ENCODE peak calls at places on chromosome 10, in nine cellular contexts. E, X, O, W, D, N, M, J and S are unnamed samples. For H3K4me1, the result is how much of the 10 kb centered on the place peaks cover.

GRCh38 chr10:86535057-86535882 is 13.7 kb upstream of the WAPL start:
- DNase-seq in D (no peak), X (peak), M (peak), N (peak), J (no peak), W (no peak), E (peak), O (peak), S (peak)

GRCh38 chr10:125060851-125061556 is 99.4 kb downstream of the CTBP2 start:
- DNase-seq in M (peak), X (peak), O (peak), D (no peak), E (peak), N (no peak), J (peak), W (no peak), S (no peak)

GRCh38 chr10:23358357-23358756 is 13.8 kb upstream of the C10orf67 start:
- DNase-seq in M (no peak), O (no peak), D (no peak), E (no peak), N (no peak), J (no peak), W (no peak), X (no peak), S (no peak)

GRCh38 chr10:14593806-14594205 is 180.9 kb downstream of the FAM107B start:
- DNase-seq in J (no peak), O (no peak), D (no peak), X (no peak), M (no peak), N (no peak), W (no peak), E (no peak), S (no peak)

GRCh38 chr10:4810093-4810492 is 15.9 kb upstream of the AKR1E2 start:
- DNase-seq in M (no peak), N (no peak), E (no peak), W (no peak), J (peak), X (no peak), O (no peak), D (no peak), S (no peak)

GRCh38 chr10:67306588-67307205 is 380.9 kb downstream of the LRRTM3 start:
- DNase-seq in X (peak), O (no peak), N (no peak), M (no peak), W (no peak), J (no peak), D (no peak), E (no peak), S (peak)

GRCh38 chr10:29130190-29130673 is 158.6 kb upstream of the LYZL1 start:
- DNase-seq in N (no peak), W (no peak), J (no peak), D (no peak), M (no peak), E (no peak), X (peak), O (no peak), S (no peak)

GRCh38 chr10:12193193-12193592 is 2.5 kb downstream of the NUDT5 start:
- DNase-seq in W (no peak), N (no peak), M (no peak), O (no peak), J (peak), X (no peak), E (no peak), D (no peak), S (no peak)

GRCh38 chr10:52455095-52455494 is 141.0 kb downstream of the DKK1 start:
- DNase-seq in E (no peak), W (no peak), X (no peak), N (no peak), M (no peak), O (no peak), J (peak), D (no peak), S (no peak)

GRCh38 chr10:124345521-124345920 is 73.2 kb downstream of the OAT start:
- DNase-seq in J (no peak), N (no peak), M (no peak), D (no peak), O (no peak), X (no peak), E (no peak), W (no peak), S (no peak)

GRCh38 chr10:127735723-127736221 is 1.2 kb upstream of the FOXI2 start:
- DNase-seq in E (no peak), X (no peak), O (no peak), D (no peak), M (no peak), J (no peak), N (no peak), W (no peak), S (no peak)

GRCh38 chr10:59508296-59508695 is 145.9 kb upstream of the FAM13C start:
- DNase-seq in W (no peak), N (no peak), J (peak), E (no peak), D (no peak), O (no peak), M (peak), X (no peak), S (no peak)

GRCh38 chr10:123021517-123021916 is 12.7 kb downstream of the ACADSB start:
- DNase-seq in E (no peak), N (no peak), M (no peak), O (no peak), J (no peak), D (no peak), X (peak), W (no peak), S (no peak)

GRCh38 chr10:58802047-58802446 is 289.4 kb downstream of the BICC1 start:
- DNase-seq in M (no peak), O (no peak), X (peak), W (no peak), N (no peak), D (no peak), J (no peak), E (no peak), S (no peak)

GRCh38 chr10:106978746-106979145 is 185.8 kb downstream of the SORCS1 start:
- DNase-seq in D (no peak), W (no peak), X (no peak), J (no peak), E (no peak), O (no peak), N (no peak), M (no peak), S (no peak)

GRCh38 chr10:70197235-70197952 is 27.1 kb upstream of the SAR1A start:
- DNase-seq in N (no peak), O (no peak), X (no peak), M (no peak), J (no peak), D (no peak), E (no peak), W (peak), S (no peak)

GRCh38 chr10:68133553-68133952 is 24.3 kb downstream of the MYPN start:
- DNase-seq in O (no peak), M (no peak), N (no peak), E (no peak), X (no peak), J (peak), W (no peak), D (no peak), S (no peak)

GRCh38 chr10:103276941-103277712 is at the start of gene INA:
- DNase-seq in D (no peak), W (no peak), M (no peak), O (no peak), J (peak), N (no peak), X (no peak), E (no peak), S (no peak)
- H3K4me3 ChIP-seq in D (peak), W (no peak), M (peak), O (no peak), J (peak), N (no peak), X (peak), E (no peak), S (peak)

GRCh38 chr10:118970770-118971169 is 58.7 kb upstream of the NANOS1 start:
- DNase-seq in J (no peak), W (no peak), O (no peak), N (no peak), M (no peak), E (no peak), D (no peak), X (no peak), S (no peak)

GRCh38 chr10:118968482-118968881 is 61.0 kb upstream of the NANOS1 start:
- DNase-seq in O (no peak), D (no peak), E (no peak), X (no peak), J (no peak), N (no peak), W (no peak), M (no peak), S (no peak)

GRCh38 chr10:118968071-118968470 is 61.4 kb upstream of the NANOS1 start:
- DNase-seq in X (no peak), D (no peak), M (no peak), J (no peak), W (no peak), O (no peak), E (no peak), N (no peak), S (no peak)

GRCh38 chr10:118967160-118967559 is 62.4 kb upstream of the NANOS1 start:
- DNase-seq in E (no peak), N (no peak), O (no peak), D (no peak), X (no peak), M (no peak), W (no peak), J (no peak), S (no peak)

DNA sequence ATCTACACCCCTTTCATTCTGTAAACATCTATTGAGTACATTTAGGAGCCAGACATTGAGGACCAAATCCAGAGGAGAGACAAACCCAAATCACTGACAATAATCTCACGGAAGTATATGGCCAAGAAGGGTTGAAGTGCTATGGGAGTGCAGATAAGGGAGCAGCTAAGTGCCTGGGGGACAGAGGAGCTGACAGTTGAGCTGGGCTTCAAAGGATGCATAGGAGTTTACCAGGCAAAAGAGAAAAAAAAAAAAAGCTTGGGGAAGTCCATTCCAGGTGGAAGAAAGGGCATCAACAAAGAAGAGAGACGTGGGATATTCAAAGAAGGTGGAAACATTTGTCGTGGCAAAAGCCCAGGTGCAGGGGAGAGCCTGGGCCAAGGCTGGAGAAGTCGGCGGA is 60.5 kb upstream of the NANOS1 start:
- DNase-seq in J (no peak), W (no peak), N (no peak), O (no peak), M (no peak), E (no peak), X (no peak), D (no peak), S (no peak)
- H3K27ac ChIP-seq in J (no peak), W (no peak), N (no peak), O (no peak), M (no peak), E (no peak), X (no peak), D (no peak), S (no peak)

GRCh38 chr10:130990536-130990935 is 321.0 kb downstream of the TCERG1L start:
- DNase-seq in O (no peak), E (no peak), D (no peak), X (no peak), J (no peak), M (no peak), N (no peak), W (no peak), S (no peak)

GRCh38 chr10:130986828-130987227 is 324.7 kb downstream of the TCERG1L start:
- DNase-seq in D (no peak), N (no peak), O (no peak), E (no peak), M (no peak), X (no peak), W (no peak), J (no peak), S (no peak)

GRCh38 chr10:130987401-130987800 is 324.1 kb downstream of the TCERG1L start:
- DNase-seq in E (no peak), M (no peak), W (no peak), O (no peak), D (no peak), X (no peak), N (no peak), J (no peak), S (no peak)

GRCh38 chr10:130992802-130993523 is 318.6 kb downstream of the TCERG1L start:
- DNase-seq in W (no peak), D (no peak), X (no peak), E (no peak), J (no peak), N (no peak), O (no peak), M (no peak), S (no peak)

GRCh38 chr10:130989670-130990247 is 321.8 kb downstream of the TCERG1L start:
- DNase-seq in E (no peak), O (no peak), J (no peak), N (no peak), M (no peak), D (no peak), X (no peak), W (no peak), S (no peak)
- H3K4me1 ChIP-seq in E (under half), O (under half), J (under half), N (under half), M (under half), D (under half), X (under half), W (under half), S (under half)

GRCh38 chr10:101529720-101530553 is 58.1 kb downstream of the POLL start:
- DNase-seq in W (no peak), O (no peak), M (no peak), J (no peak), X (no peak), D (no peak), N (no peak), E (no peak), S (no peak)

GRCh38 chr10:101529207-101529606 is 58.9 kb downstream of the POLL start:
- DNase-seq in X (no peak), M (no peak), N (no peak), D (no peak), J (peak), W (no peak), O (no peak), E (no peak), S (no peak)

GRCh38 chr10:101525848-101526247 is 62.2 kb downstream of the POLL start:
- DNase-seq in M (no peak), D (no peak), W (no peak), E (no peak), J (no peak), N (no peak), X (no peak), O (no peak), S (no peak)
- H3K4me3 ChIP-seq in M (no peak), D (no peak), W (no peak), E (no peak), J (no peak), N (no peak), X (no peak), O (no peak), S (no peak)

DNA sequence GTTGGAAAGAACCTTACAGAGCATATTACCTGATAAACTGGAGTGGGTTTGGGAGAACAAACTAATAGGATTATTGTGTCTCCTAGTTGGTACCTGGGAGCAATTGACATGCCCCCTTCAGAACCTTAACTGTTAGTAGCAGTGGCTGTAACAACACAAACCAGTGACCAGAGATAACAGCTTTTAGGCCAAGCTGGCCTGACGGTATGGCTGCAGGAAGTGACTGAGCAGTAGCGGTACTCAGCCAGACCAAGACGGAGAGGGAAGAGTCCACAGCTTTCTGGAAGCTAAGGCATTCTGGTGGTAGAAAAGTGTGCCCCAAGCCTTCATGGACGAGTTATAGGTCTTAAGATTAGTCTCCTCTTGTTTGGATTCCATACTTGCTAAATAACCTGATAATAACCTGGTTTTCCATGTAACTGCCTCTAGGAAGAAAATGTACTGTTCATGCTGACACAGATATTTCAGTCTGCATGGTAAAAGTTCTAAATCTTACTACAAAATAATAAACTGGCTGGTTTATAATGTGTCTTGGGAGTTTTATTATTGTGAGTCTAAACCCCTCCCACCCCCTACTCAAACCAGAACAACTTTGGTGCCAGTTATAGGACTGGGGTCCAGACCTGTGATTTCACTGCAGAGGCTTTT is 11.3 kb downstream of the NOLC1 start:
- DNase-seq in J (no peak), E (no peak), W (no peak), X (no peak), N (no peak), O (no peak), D (no peak), M (no peak), S (no peak)
- H3K27ac ChIP-seq in J (no peak), E (no peak), W (no peak), X (no peak), N (no peak), O (no peak), D (no peak), M (no peak), S (no peak)

DNA sequence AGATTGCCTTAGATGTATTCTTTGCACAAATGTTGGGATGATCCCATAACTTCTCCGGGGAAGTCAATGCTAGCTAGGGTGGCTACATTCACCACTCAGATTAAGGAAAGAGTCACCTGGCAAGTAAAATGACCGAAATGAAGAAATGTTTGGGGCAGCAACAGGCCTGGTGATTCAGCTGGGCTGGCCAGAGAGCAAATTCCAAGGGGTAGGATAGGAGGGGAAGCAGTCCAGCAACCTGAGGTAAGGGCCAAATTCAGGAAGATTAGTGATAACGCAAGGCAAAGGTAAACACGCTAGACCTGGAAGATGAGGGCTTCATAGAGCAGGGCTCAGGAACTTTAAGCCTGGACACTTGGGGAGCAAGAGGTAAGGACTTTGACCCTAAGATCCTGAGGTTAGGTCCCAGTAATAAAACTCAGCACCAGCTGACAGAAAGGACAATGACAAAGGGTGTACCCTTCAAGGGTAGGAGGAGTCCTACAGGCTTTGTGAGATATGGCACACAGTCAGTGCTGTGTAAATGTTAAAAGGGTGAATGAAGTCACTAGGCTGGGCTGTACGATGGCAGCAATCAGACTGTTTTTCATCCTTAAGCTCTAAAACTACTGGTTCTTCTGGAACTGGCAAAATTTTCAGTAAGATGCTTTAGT is 22.7 kb upstream of the SMNDC1 start:
- DNase-seq in W (no peak), D (no peak), M (no peak), N (no peak), E (no peak), O (no peak), X (no peak), J (peak), S (no peak)
- H3K4me1 ChIP-seq in W (under half), D (under half), M (under half), N (under half), E (under half), O (under half), X (under half), J (under half), S (under half)

GRCh38 chr10:130301026-130301892 is 165.1 kb downstream of the GLRX3 start:
- DNase-seq in N (peak), O (peak), X (no peak), D (peak), M (peak), W (peak), J (no peak), E (peak), S (no peak)

GRCh38 chr10:130300608-130301025 is 164.4 kb downstream of the GLRX3 start:
- DNase-seq in X (no peak), O (no peak), E (peak), N (peak), J (no peak), M (no peak), D (no peak), W (peak), S (no peak)
- H3K4me3 ChIP-seq in X (no peak), O (peak), E (peak), N (no peak), J (no peak), M (peak), D (no peak), W (no peak), S (no peak)